ENCODE peak calls at places on chromosomes 13 and 19, in nine cellular contexts. L is lower lobe of right lung, R is tibial nerve, C is brain microvascular endothelial cell, M is kidney epithelial cell, B is heart right ventricle, K is upper lobe of left lung, G is transverse colon, O is pancreas. Z is an unnamed sample. For H3K36me3, the result is how much of the 10 kb centered on the place peaks cover.

GRCh38 chr19:3458595-3459284 is 21.6 kb downstream of the SMIM24 start:
- DNase-seq in M (no peak), L (no peak), O (no peak), B (peak), C (no peak), G (no peak), K (no peak), R (no peak), Z (no peak)

GRCh38 chr13:50634339-50634738 is 209.2 kb downstream of the DLEU7 start:
- DNase-seq in M (no peak), B (no peak), O (no peak), G (no peak), R (no peak), C (no peak), L (no peak), K (no peak), Z (no peak)

GRCh38 chr13:112074139-112074710 is 7.3 kb downstream of the SOX1 start:
- DNase-seq in R (no peak), B (no peak), K (no peak), M (no peak), C (no peak), O (no peak), G (no peak), L (no peak), Z (no peak)

GRCh38 chr19:5289060-5289990 is 51.3 kb downstream of the PTPRS start:
- DNase-seq in G (no peak), L (no peak), C (no peak), R (no peak), M (no peak), B (no peak), O (no peak), K (no peak), Z (no peak)

GRCh38 chr13:109425821-109426689 is 360.3 kb downstream of the IRS2 start:
- DNase-seq in G (no peak), K (no peak), M (no peak), C (no peak), B (no peak), O (no peak), L (no peak), R (no peak), Z (no peak)

GRCh38 chr13:43934273-43934672 is 54.6 kb downstream of the LACC1 start:
- DNase-seq in M (no peak), B (no peak), C (no peak), K (no peak), G (no peak), L (no peak), O (no peak), R (no peak), Z (no peak)

GRCh38 chr19:39671739-39672363 is 16.1 kb downstream of the LGALS16 start:
- DNase-seq in G (no peak), L (no peak), O (peak), R (no peak), M (no peak), B (peak), C (peak), K (no peak), Z (no peak)

GRCh38 chr19:43820098-43820860 is 6.8 kb upstream of the ZNF283 start:
- DNase-seq in B (peak), M (no peak), G (no peak), R (no peak), L (peak), K (no peak), O (no peak), C (peak), Z (no peak)

GRCh38 chr13:44879452-44880058 is 109.7 kb downstream of the NUFIP1 start:
- DNase-seq in O (peak), L (no peak), B (no peak), M (no peak), G (peak), K (peak), C (peak), R (no peak), Z (no peak)

GRCh38 chr13:50731400-50731799 is 112.1 kb downstream of the DLEU7 start:
- DNase-seq in C (peak), G (no peak), R (no peak), B (peak), O (no peak), L (no peak), K (no peak), M (peak), Z (peak)

GRCh38 chr19:49555600-49556411 is 24.6 kb downstream of the NOSIP start:
- DNase-seq in L (peak), O (peak), R (peak), G (peak), M (no peak), K (peak), C (no peak), B (no peak), Z (no peak)

GRCh38 chr13:65901723-65902122 is 1328.4 kb downstream of the PCDH9 start:
- DNase-seq in O (no peak), C (no peak), G (no peak), L (no peak), B (no peak), R (no peak), K (no peak), M (no peak), Z (no peak)

GRCh38 chr13:44648392-44649117 is 72.4 kb upstream of the TSC22D1 start:
- DNase-seq in G (no peak), K (no peak), C (no peak), L (no peak), R (no peak), O (peak), B (no peak), M (no peak), Z (no peak)

GRCh38 chr13:82747331-82747730 is 1134.9 kb downstream of the SLITRK1 start:
- DNase-seq in M (no peak), B (no peak), R (no peak), C (no peak), L (no peak), O (no peak), K (no peak), G (no peak), Z (no peak)

GRCh38 chr13:50156140-50156539 is 140.9 kb downstream of the KCNRG start:
- DNase-seq in C (peak), G (no peak), M (peak), O (no peak), L (no peak), K (no peak), R (no peak), B (no peak), Z (no peak)

GRCh38 chr19:35063940-35064818 is 22.7 kb downstream of the HPN start:
- DNase-seq in O (peak), G (no peak), L (peak), B (no peak), M (peak), C (peak), R (no peak), K (no peak), Z (no peak)

GRCh38 chr13:48564046-48564445 is 31.2 kb upstream of the RCBTB2 start:
- DNase-seq in C (peak), B (no peak), M (no peak), O (no peak), K (no peak), G (no peak), R (no peak), L (no peak), Z (no peak)

GRCh38 chr13:74651121-74651520 is 516.9 kb upstream of the KLF12 start:
- DNase-seq in L (no peak), M (no peak), G (no peak), K (no peak), C (no peak), R (no peak), B (no peak), O (no peak), Z (no peak)

GRCh38 chr19:56748443-56748842 is 76.9 kb upstream of the ZNF835 start:
- DNase-seq in C (peak), R (no peak), M (no peak), G (no peak), L (no peak), B (no peak), O (no peak), K (no peak), Z (no peak)

DNA sequence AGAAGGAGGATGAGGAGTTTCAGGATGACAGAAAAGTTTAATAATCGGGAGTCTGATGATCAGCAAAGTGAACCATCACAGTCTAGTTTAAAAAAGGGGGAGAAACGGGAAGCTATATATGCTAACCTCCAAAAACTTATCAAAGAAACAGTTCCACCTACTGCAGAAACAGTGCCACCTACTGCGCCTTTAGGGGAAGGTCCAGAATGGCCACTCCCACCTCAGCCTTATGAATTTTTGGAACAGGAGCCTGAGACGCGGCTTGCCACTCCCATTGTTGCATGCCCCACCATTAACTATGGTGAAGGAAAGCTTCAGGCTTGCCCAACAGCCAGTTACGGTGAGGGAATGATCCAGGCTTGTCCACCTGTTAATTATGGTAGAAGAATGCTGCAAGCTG is 929.0 kb downstream of the SLITRK6 start:
- DNase-seq in G (no peak), L (no peak), B (no peak), M (no peak), O (no peak), C (no peak), R (no peak), K (no peak), Z (no peak)
- TF ChIP-seq CTCF in G (no peak), L (no peak), B (no peak), M (no peak), O (peak), C (peak), R (no peak), K (no peak), Z (no peak)

DNA sequence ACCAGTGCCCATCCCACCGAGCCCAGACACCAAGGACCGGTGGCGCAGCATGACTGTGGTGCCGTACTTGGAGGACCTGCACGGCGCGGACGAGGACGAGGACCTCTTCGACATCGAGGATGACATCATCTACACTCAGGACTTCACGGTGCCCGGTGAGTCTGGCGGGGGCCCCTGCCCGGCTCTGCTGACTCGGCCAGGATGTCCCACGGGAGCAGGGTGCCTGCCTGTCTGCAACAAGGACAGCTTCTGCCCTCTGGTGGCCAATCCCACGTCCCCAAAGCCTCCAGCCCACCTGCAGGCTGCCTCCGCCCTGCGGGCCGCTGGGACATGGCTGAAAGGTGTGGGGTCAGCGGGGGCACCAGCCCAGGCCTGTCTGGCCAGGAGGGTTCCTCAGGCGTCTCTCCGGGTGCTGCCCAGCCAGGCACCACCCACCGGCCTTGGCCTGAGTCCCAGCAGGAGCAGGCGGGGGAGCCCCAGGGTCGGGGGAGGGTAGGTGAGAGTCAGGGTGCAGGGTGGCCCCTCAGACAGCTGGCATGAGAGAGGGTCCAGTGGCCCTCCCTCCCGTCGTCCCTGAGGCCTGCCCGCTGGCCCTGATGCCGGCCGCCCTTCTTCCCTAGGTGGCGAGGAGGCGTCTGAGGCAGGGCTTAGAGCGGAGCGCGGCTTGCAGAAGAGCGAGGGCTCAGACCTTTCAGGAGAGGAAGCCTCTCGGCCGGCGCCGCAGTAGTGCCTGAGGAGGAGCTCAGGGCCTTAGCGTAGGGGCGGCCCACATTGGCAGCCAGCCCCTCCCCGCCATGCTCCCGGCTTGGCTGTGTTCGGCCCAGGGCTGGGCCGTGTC is 14.6 kb downstream of the CBARP start:
- DNase-seq in L (no peak), R (no peak), B (no peak), C (no peak), O (no peak), M (no peak), K (no peak), G (no peak), Z (no peak)
- H3K36me3 ChIP-seq in L (half or more), R (half or more), B (half or more), C (under half), O (under half), M (under half), K (half or more), G (under half), Z (under half)

GRCh38 chr19:48308695-48309586 is 16.4 kb upstream of the EMP3 start:
- DNase-seq in G (no peak), B (no peak), R (no peak), C (no peak), L (no peak), O (no peak), K (no peak), M (no peak), Z (no peak)
- TF ChIP-seq CTCF in G (no peak), B (no peak), R (no peak), C (peak), L (no peak), O (no peak), K (no peak), M (peak), Z (no peak)

DNA sequence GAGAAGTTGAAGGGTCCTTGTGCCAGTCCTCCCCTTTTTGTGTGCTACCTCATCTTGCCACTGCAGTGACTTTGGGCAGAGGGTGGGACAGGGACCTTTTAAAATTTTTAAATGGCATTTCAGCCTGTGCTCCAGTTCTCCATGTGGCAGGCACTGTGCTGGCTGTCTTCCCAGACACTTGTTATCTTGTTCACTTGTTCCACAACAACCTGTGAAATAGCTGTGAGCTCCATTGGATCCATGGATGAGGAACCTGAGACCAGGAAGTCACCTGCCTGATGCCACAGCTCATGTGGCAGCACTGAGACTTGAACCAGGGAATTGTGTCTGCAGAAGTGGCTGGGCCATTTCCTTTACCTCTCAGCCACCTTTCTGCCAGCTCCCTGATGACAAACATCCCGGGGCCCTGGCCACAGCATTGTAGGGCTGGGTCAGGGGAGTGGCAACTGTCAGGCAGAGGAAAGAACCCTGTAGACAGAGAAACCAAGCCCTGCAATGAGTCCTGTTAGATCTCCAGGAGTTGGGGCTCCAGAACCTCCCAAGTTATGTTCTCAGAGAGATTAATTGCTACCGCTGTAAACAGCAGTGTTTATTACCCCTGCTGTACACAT is 6.4 kb downstream of the EGLN2 start:
- DNase-seq in O (no peak), M (no peak), R (no peak), C (no peak), K (peak), L (no peak), G (peak), B (peak), Z (no peak)
- H3K36me3 ChIP-seq in O (under half), M (under half), R (under half), C (half or more), K (half or more), L (half or more), G (under half), B (under half), Z (under half)

DNA sequence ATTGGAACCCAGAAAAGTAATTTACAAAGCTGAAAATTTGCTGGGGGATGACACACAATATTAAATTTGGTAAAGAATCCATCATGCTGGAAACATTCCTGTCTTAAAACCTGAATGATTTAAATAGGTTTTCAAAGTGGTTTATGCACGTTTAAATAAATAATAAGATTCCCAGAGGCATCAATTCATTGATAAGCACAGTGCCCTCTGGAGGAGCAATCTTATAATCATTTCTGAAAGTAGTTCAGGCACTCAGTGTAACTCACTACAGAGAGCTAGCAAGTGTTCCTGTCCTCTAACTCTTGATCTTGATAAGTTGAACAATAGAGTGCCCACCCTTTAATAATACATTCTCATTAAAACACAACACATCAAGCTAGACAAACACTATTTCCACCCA is 43.5 kb upstream of the SHISA2 start:
- DNase-seq in L (no peak), M (no peak), K (no peak), B (no peak), O (no peak), R (no peak), G (no peak), C (no peak), Z (no peak)
- TF ChIP-seq CTCF in L (no peak), M (no peak), K (no peak), B (no peak), O (no peak), R (no peak), G (no peak), C (no peak), Z (no peak)

DNA sequence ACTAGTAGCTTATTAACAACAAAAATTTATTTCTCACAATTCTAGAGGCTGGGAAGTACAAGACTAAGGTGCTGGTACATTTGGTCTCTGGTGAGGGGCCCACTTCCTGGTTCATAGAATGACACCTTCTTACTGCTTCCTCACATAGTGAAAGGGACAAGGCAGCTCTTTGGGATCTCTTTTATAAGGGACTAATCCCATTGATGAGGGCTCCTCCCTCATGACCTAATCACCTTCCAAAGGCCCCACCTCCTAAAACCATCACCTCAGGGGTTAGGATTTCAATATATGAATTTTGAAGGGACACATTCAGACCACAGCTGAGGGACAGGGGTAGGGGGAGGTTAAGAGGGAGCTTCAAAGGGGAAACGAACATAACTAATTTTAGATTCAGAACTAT is 20.3 kb downstream of the SPART start:
- DNase-seq in G (no peak), L (no peak), O (no peak), B (no peak), R (no peak), M (no peak), C (no peak), K (no peak), Z (no peak)
- H3K36me3 ChIP-seq in G (under half), L (half or more), O (under half), B (half or more), R (half or more), M (under half), C (under half), K (half or more), Z (under half)

DNA sequence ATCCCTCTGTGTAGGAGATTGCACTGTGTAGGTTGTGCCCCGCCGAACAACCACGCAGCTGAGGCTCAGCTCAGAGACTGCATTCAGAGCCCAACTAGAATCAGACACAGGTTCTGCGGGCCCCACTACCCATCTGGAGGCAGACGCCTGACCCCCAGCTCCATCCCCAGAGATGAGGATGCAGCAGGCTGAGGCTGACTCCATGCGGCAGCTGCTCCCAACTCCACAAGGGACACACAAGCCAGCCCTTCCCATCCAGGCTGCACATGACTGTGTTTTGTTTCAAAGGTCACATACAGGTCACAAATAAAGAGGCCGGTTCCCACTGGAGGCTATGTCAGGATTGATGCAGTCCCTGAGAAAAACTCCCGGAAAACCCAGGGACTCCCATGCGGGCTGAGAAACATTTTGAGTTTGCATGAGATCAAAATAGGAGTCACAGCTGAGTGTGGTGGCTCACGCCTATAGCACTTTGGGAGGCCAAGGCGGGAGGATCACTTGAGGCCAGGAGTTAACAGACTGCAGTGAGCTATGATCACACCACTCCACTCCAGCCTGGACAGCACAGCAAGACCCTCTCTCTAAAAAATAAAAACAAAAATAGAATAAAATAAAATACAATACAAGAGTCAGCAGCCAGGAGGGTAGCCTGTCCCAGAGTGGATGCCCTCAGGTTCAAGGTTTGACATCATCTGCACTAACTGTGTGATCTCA is 14.0 kb downstream of the ELL start:
- DNase-seq in R (no peak), L (no peak), M (no peak), G (no peak), O (no peak), B (peak), K (no peak), C (peak), Z (no peak)
- TF ChIP-seq CTCF in R (peak), L (no peak), M (no peak), G (no peak), O (no peak), B (no peak), K (no peak), C (no peak), Z (no peak)